ENCODE peak calls at places on chromosomes 5 and 9, in four cellular contexts. One of them, this sample, is unnamed.

GRCh38 chr9:35729700-35730485 is 2.1 kb downstream of the TLN1 start:
- DNase-seq in ELR: peak
- DNase-seq in naive B cell: no peak
- DNase-seq in amniotic epithelial cell: peak
- DNase-seq in this sample: peak

GRCh38 chr5:139406960-139407359 is 3.1 kb upstream of the SPATA24 start:
- DNase-seq in naive B cell: no peak
- DNase-seq in amniotic epithelial cell: no peak
- DNase-seq in ELR: no peak
- DNase-seq in this sample: no peak

GRCh38 chr5:151125421-151125820 is 32.2 kb downstream of the ANXA6 start:
- DNase-seq in amniotic epithelial cell: no peak
- DNase-seq in naive B cell: peak
- DNase-seq in ELR: no peak
- DNase-seq in this sample: peak

GRCh38 chr5:64977779-64978178 is 209.0 kb downstream of the CWC27 start:
- DNase-seq in naive B cell: no peak
- DNase-seq in amniotic epithelial cell: peak
- DNase-seq in ELR: peak
- DNase-seq in this sample: no peak

GRCh38 chr9:135774794-135775525 is 73.0 kb downstream of the KCNT1 start:
- DNase-seq in naive B cell: no peak
- DNase-seq in amniotic epithelial cell: no peak
- DNase-seq in ELR: no peak
- DNase-seq in this sample: no peak

GRCh38 chr5:41925555-41925946 is 470 bp downstream of the FBXO4 start:
- DNase-seq in naive B cell: no peak
- DNase-seq in amniotic epithelial cell: peak
- DNase-seq in ELR: peak
- DNase-seq in this sample: no peak

GRCh38 chr5:148842161-148842560 is 15.8 kb downstream of the ADRB2 start:
- DNase-seq in ELR: no peak
- DNase-seq in amniotic epithelial cell: no peak
- DNase-seq in naive B cell: no peak
- DNase-seq in this sample: no peak

GRCh38 chr5:35230043-35230611 is at the start of gene PRLR:
- DNase-seq in ELR: peak
- DNase-seq in naive B cell: no peak
- DNase-seq in amniotic epithelial cell: peak
- DNase-seq in this sample: no peak

This sample was measured in germinal center.